ENCODE peak calls at places on chromosome 19, in six cellular contexts. Z is HT1080, E is T-helper 2 cell, V is NCI-H2029, G is ovary, F is mucosa of gallbladder. M is an unnamed sample.
A peak's percentile ranks its signal among the peaks of the same experiment; 100 is the strongest.

GRCh38 chr19:19655641-19656343 is 7.7 kb downstream of the ATP13A1 start:
- DNase-seq in E (no peak), G (no peak), F (no peak), Z (no peak), V (no peak), M (no peak)

GRCh38 chr19:11373166-11373884 is 1.1 kb upstream of the SWSAP1 start:
- DNase-seq in E (no peak), G (no peak), F (no peak), V (peak; percentile 84), Z (no peak), M (no peak)

GRCh38 chr19:31574251-31574973 is 225.2 kb upstream of the TSHZ3 start:
- DNase-seq in E (no peak), V (no peak), F (no peak), Z (no peak), G (no peak), M (no peak)

GRCh38 chr19:57746580-57747471 is at the start of gene ZNF776:
- DNase-seq in Z (peak; percentile 86), E (peak; percentile 26), V (peak; percentile 88), F (peak; percentile 93), G (peak; percentile 80), M (peak; percentile 87)

GRCh38 chr19:54448037-54448773 is 794 bp upstream of the LENG8 start:
- DNase-seq in G (peak; percentile 82), Z (peak; percentile 58), E (no peak), V (peak; percentile 41), F (peak; percentile 30), M (no peak)

GRCh38 chr19:9144920-9145319 is 4.7 kb downstream of the ZNF317 start:
- DNase-seq in Z (no peak), V (no peak), F (no peak), G (no peak), E (no peak), M (no peak)

GRCh38 chr19:19578241-19578640 is 40.2 kb downstream of the CILP2 start:
- DNase-seq in Z (no peak), G (no peak), F (no peak), E (no peak), V (no peak), M (no peak)

GRCh38 chr19:34559045-34559444 is 77.5 kb downstream of the WTIP start:
- DNase-seq in E (no peak), Z (no peak), G (no peak), F (no peak), V (no peak), M (no peak)

GRCh38 chr19:38294090-38294489 is 10.0 kb upstream of the C19orf33 start:
- DNase-seq in Z (no peak), E (no peak), V (no peak), F (no peak), G (no peak), M (no peak)

GRCh38 chr19:30686252-30686762 is 314.1 kb downstream of the ZNF536 start:
- DNase-seq in G (peak; percentile 46), V (no peak), Z (no peak), F (no peak), E (no peak), M (no peak)

GRCh38 chr19:5547881-5548280 is 19.9 kb downstream of the TINCR start:
- DNase-seq in G (no peak), E (no peak), Z (peak; percentile 42), F (no peak), V (peak; percentile 49), M (no peak)

GRCh38 chr19:15235796-15236195 is 3.5 kb upstream of the EPHX3 start:
- DNase-seq in F (no peak), G (no peak), E (no peak), Z (no peak), V (no peak), M (no peak)